ENCODE peak calls at places on chromosomes 6 and 20, in four cellular contexts. N is A549, X is HFFc6, T is B cell. H is an unnamed sample.

GRCh38 chr6:3031857-3032256 is 32.2 kb downstream of the NQO2 start:
- DNase-seq in X (no peak), T (peak), N (no peak), H (peak)

GRCh38 chr6:42618686-42619085 is 54.9 kb downstream of the UBR2 start:
- DNase-seq in N (no peak), X (peak), T (no peak), H (no peak)

GRCh38 chr6:56349196-56349595 is 101.8 kb upstream of the COL21A1 start:
- DNase-seq in N (no peak), X (no peak), T (no peak), H (no peak)

GRCh38 chr6:137472738-137473137 is 21.5 kb downstream of the OLIG3 start:
- DNase-seq in T (no peak), X (no peak), N (no peak), H (no peak)

GRCh38 chr20:7691647-7692046 is 248.6 kb downstream of the HAO1 start:
- DNase-seq in T (no peak), X (no peak), N (no peak), H (no peak)

GRCh38 chr6:147507162-147508072 is 1.1 kb upstream of the SAMD5 start:
- DNase-seq in T (no peak), X (no peak), N (peak), H (no peak)

GRCh38 chr6:43673444-43674063 is 14.0 kb downstream of the MRPS18A start:
- DNase-seq in X (no peak), N (no peak), T (no peak), H (no peak)

GRCh38 chr6:35602133-35602946 is 86.4 kb downstream of the FKBP5 start:
- DNase-seq in X (peak), N (no peak), T (no peak), H (no peak)

GRCh38 chr6:26309731-26310142 is 55.3 kb upstream of the BTN3A2 start:
- DNase-seq in T (no peak), N (no peak), X (peak), H (peak)

GRCh38 chr20:59933849-59934585 is 580 bp upstream of the SYCP2 start:
- DNase-seq in T (peak), N (peak), X (peak), H (peak)

GRCh38 chr6:170243791-170244291 is 47.0 kb downstream of the DLL1 start:
- DNase-seq in N (no peak), T (no peak), X (no peak), H (no peak)

GRCh38 chr20:25073544-25073943 is 8.4 kb downstream of the VSX1 start:
- DNase-seq in T (no peak), N (no peak), X (no peak), H (no peak)

GRCh38 chr6:102381203-102381602 is 987.7 kb downstream of the GRIK2 start:
- DNase-seq in X (no peak), T (no peak), N (no peak), H (no peak)

GRCh38 chr6:28462401-28462800 is 19.1 kb upstream of the ZSCAN23 start:
- DNase-seq in T (no peak), N (no peak), X (no peak), H (peak)

GRCh38 chr6:149580880-149581279 is 14.7 kb downstream of the GINM1 start:
- DNase-seq in N (no peak), X (no peak), T (no peak), H (no peak)

GRCh38 chr6:32968770-32969684 is 633 bp downstream of the BRD2 start:
- DNase-seq in T (peak), X (peak), N (peak), H (peak)

GRCh38 chr6:139003751-139004150 is 15.7 kb upstream of the REPS1 start:
- DNase-seq in T (no peak), N (no peak), X (no peak), H (no peak)

GRCh38 chr6:130997061-130997753 is 65.8 kb downstream of the EPB41L2 start:
- DNase-seq in X (no peak), T (no peak), N (no peak), H (no peak)

GRCh38 chr20:1177680-1178079 is 7.1 kb downstream of the TMEM74B start:
- DNase-seq in X (no peak), T (no peak), N (no peak), H (no peak)

GRCh38 chr6:56775498-56776166 is 132.9 kb upstream of the DST start:
- DNase-seq in T (no peak), N (no peak), X (no peak), H (no peak)

DNA sequence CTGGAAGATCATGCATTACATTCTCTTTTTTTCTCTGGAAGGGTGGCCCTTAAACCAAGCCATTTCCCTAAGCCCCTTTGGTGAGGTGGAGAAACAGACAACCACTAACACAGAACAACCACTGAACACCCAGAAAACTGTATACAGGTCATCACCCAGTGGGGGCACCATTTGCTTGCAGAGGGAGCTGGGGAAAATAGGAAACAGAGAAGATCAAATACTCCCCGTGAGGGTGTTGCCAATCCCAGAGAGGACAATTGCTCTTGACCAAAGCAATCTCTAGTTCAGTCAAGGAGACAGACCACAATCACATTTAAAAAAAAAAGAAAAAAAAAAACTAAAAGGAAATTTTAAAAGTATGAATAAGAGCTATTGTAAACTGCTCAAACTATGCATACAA is 865 bp upstream of the DAAM2 start:
- DNase-seq in X (no peak), N (no peak), T (no peak), H (no peak)
- TF ChIP-seq CTCF in X (peak), N (no peak), T (no peak), H (no peak)

GRCh38 chr20:57576002-57576401 is 15.1 kb downstream of the PCK1 start:
- DNase-seq in N (no peak), X (no peak), T (no peak), H (no peak)

GRCh38 chr20:57573176-57573575 is 12.3 kb downstream of the PCK1 start:
- DNase-seq in T (no peak), X (no peak), N (no peak), H (no peak)

GRCh38 chr20:57574954-57575353 is 14.0 kb downstream of the PCK1 start:
- DNase-seq in T (no peak), X (no peak), N (no peak), H (no peak)

GRCh38 chr20:57570898-57571297 is 10.0 kb downstream of the PCK1 start:
- DNase-seq in N (no peak), T (no peak), X (no peak), H (no peak)

GRCh38 chr20:57573893-57574292 is 13.0 kb downstream of the PCK1 start:
- DNase-seq in N (peak), X (no peak), T (no peak), H (peak)
- TF ChIP-seq CTCF in N (no peak), X (peak), T (no peak), H (peak)

DNA sequence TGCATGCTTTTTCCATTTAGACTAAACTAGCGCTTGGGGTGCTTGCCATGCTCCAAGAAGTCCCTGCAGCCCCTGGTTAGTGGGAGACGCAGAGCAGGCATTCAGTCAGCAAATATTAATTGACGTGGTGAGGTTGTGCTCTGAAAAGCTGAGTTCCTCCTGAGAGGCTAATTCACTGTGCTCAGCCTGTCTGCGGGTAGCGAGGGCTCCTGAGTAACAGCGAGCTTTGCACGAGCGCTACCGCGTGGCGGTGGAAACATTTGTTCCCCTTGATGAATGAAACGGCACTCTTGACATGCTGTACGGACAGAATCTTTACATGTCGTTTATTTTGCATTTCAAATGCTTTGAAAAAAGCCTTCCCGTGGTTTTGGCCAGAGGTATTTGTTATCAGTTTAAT is 170.6 kb upstream of the AGPAT4 start:
- DNase-seq in T (no peak), X (no peak), N (no peak), H (peak)
- TF ChIP-seq CTCF in T (no peak), X (no peak), N (no peak), H (no peak)

DNA sequence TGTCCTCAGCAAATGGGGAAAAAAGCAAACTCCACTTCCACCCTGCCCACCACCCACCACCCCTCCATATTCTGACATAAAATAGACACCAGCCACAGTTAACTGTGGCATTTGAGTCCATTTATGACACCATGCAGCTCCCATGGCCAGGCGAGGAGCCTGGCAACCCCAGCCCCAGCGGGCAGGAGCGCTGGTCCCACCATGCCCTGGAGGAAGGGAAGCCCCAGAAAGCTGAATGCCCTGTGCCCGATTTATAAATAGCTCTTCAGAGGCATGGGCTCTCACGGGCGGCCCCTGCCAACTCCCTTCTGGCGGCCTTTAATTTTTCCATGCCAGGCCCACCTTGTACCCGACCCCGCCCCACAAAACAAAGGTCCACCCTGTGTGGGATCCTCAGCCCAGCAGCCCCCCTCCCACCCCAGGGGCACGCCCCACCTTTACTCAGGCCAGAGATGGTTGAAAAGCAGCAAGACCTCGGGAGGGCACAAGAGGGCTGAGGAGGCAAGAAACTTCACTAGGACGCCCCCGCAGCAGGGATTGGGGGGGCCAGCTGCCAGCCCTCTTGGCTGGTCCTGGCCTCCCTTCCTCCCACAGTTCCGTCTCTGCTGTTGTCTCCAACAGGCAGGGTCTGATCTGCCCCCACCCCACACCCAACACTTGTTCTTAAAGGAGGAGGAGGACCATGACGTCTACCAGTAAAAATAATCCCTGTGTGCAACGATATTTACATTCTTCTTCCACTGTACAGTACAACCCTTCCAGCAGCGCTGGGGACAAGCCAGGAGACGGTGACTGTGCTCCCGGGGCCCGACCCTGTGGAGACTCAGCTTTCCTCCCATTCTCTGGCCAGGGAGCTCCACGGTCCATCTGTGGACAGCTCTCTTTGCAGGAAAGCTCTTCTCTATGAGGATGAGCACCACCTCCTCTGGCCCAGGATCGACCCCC is 115.6 kb upstream of the CDYL start:
- DNase-seq in T (no peak), N (no peak), X (no peak), H (no peak)
- TF ChIP-seq CTCF in T (no peak), N (no peak), X (no peak), H (no peak)